ENCODE peak calls at places on chromosome 7, in eight cellular contexts. K is NCI-H187 treated with DMSO at 0.1 percent for 48 hours; G is AG09319; W is T-helper 9 cell; E is GM12865; J is stimulated activated CD4-positive, alpha-beta T cell treated with anti-CD3 and anti-CD28 coated beads, Interleukin-15, amount 100 ng/mL, for 24 hours; S is NCI-H510A; V is DMS 273 treated with DMSO at 0.1 percent for 48 hours. M is an unnamed sample.

GRCh38 chr7:98465022-98465421 is 64.1 kb upstream of the BAIAP2L1 start:
- DNase-seq in K (no peak), G (no peak), W (no peak), E (no peak), J (no peak), S (no peak), V (no peak), M (no peak)

GRCh38 chr7:123616244-123616643 is 14.6 kb downstream of the ASB15 start:
- DNase-seq in K (no peak), G (no peak), W (no peak), E (no peak), J (no peak), S (no peak), V (no peak), M (no peak)

GRCh38 chr7:4282434-4283223 is 399.5 kb upstream of the FOXK1 start:
- DNase-seq in K (no peak), G (no peak), W (no peak), E (no peak), J (no peak), S (no peak), V (no peak), M (no peak)

GRCh38 chr7:104061652-104062051 is 72.2 kb upstream of the RELN start:
- DNase-seq in K (no peak), G (no peak), W (no peak), E (no peak), J (no peak), S (no peak), V (no peak), M (no peak)

GRCh38 chr7:98866765-98867164 is 3.0 kb downstream of the TMEM130 start:
- DNase-seq in K (no peak), G (no peak), W (no peak), E (no peak), J (no peak), S (no peak), V (no peak), M (no peak)

GRCh38 chr7:40979296-40979695 is 723.6 kb downstream of the INHBA start:
- DNase-seq in K (no peak), G (no peak), W (no peak), E (no peak), J (no peak), S (no peak), V (no peak), M (no peak)

GRCh38 chr7:137890449-137890916 is 43.7 kb upstream of the DGKI start:
- DNase-seq in K (no peak), G (no peak), W (no peak), E (peak), J (no peak), S (no peak), V (no peak), M (no peak)

GRCh38 chr7:130844811-130845580 is 111.0 kb upstream of the KLF14 start:
- DNase-seq in K (no peak), G (peak), W (no peak), E (no peak), J (no peak), S (no peak), V (no peak), M (no peak)

GRCh38 chr7:42650171-42650570 is 261.7 kb downstream of the C7orf25 start:
- DNase-seq in K (no peak), G (no peak), W (no peak), E (no peak), J (no peak), S (no peak), V (no peak), M (no peak)

GRCh38 chr7:27176962-27177794 is 3.1 kb upstream of the HOXA10 start:
- DNase-seq in K (no peak), G (no peak), W (no peak), E (no peak), J (peak), S (no peak), V (no peak), M (no peak)

GRCh38 chr7:101617451-101618206 is 11.5 kb downstream of the MYL10 start:
- DNase-seq in K (no peak), G (no peak), W (no peak), E (no peak), J (no peak), S (no peak), V (no peak), M (no peak)

GRCh38 chr7:44220732-44221131 is 20.0 kb downstream of the YKT6 start:
- DNase-seq in K (no peak), G (no peak), W (no peak), E (no peak), J (no peak), S (no peak), V (no peak), M (no peak)

GRCh38 chr7:14235056-14235455 is 245.6 kb upstream of the ETV1 start:
- DNase-seq in K (no peak), G (no peak), W (no peak), E (no peak), J (no peak), S (no peak), V (no peak), M (no peak)

GRCh38 chr7:154928136-154929005 is 74.6 kb downstream of the PAXIP1 start:
- DNase-seq in K (peak), G (peak), W (peak), E (peak), J (peak), S (no peak), V (peak), M (peak)

GRCh38 chr7:155776606-155777005 is 35.7 kb downstream of the SHH start:
- DNase-seq in K (no peak), G (no peak), W (no peak), E (no peak), J (no peak), S (no peak), V (no peak), M (no peak)

GRCh38 chr7:98200364-98200763 is 10.9 kb upstream of the BHLHA15 start:
- DNase-seq in K (no peak), G (no peak), W (no peak), E (peak), J (no peak), S (no peak), V (no peak), M (peak)

GRCh38 chr7:38880035-38880434 is 29.0 kb downstream of the VPS41 start:
- DNase-seq in K (no peak), G (no peak), W (no peak), E (no peak), J (no peak), S (no peak), V (no peak), M (no peak)

GRCh38 chr7:124777268-124777667 is 11.7 kb upstream of the GPR37 start:
- DNase-seq in K (no peak), G (no peak), W (no peak), E (no peak), J (no peak), S (no peak), V (no peak), M (no peak)